ENCODE peak calls at places on chromosomes 5 and 9, in nine cellular contexts. Z is fibroblast of mammary gland, T is epithelial cell of proximal tubule, D is uterus, U is GM12878, H is IMR-90, L is progenitor cell of endocrine pancreas, N is adrenal gland, J is tibial artery. Y is an unnamed sample.

GRCh38 chr5:78538240-78538850 is 110.2 kb downstream of the LHFPL2 start:
- DNase-seq in Z (no peak), T (no peak), D (no peak), U (no peak), H (no peak), L (no peak), N (no peak), J (no peak), Y (no peak)

GRCh38 chr9:125200216-125201047 is at the start of gene RABEPK:
- DNase-seq in Z (peak), T (peak), D (peak), U (peak), H (peak), L (peak), N (peak), J (peak), Y (peak)

GRCh38 chr5:116696356-116696755 is 121.7 kb upstream of the SEMA6A start:
- DNase-seq in Z (peak), T (no peak), D (no peak), U (no peak), H (no peak), L (no peak), N (no peak), J (no peak), Y (no peak)

GRCh38 chr9:107340920-107341632 is 58.0 kb downstream of the RAD23B start:
- DNase-seq in Z (peak), T (no peak), D (peak), U (peak), H (peak), L (peak), N (peak), J (peak), Y (peak)

GRCh38 chr5:150774145-150774544 is 4.4 kb upstream of the SMIM3 start:
- DNase-seq in Z (peak), T (peak), D (no peak), U (no peak), H (peak), L (no peak), N (no peak), J (no peak), Y (no peak)

GRCh38 chr9:4904322-4905134 is 80.5 kb upstream of the JAK2 start:
- DNase-seq in Z (peak), T (no peak), D (no peak), U (no peak), H (peak), L (no peak), N (no peak), J (no peak), Y (no peak)

GRCh38 chr9:122248448-122248865 is 16.2 kb downstream of the RBM18 start:
- DNase-seq in Z (no peak), T (peak), D (peak), U (no peak), H (no peak), L (no peak), N (no peak), J (no peak), Y (no peak)

GRCh38 chr5:56346717-56347116 is 113.6 kb upstream of the ANKRD55 start:
- DNase-seq in Z (no peak), T (no peak), D (peak), U (no peak), H (no peak), L (no peak), N (no peak), J (no peak), Y (no peak)

GRCh38 chr5:180072556-180072955 is 997 bp upstream of the RNF130 start:
- DNase-seq in Z (no peak), T (no peak), D (peak), U (no peak), H (no peak), L (no peak), N (no peak), J (no peak), Y (no peak)

GRCh38 chr5:123080215-123080614 is 8.8 kb upstream of the PRDM6 start:
- DNase-seq in Z (no peak), T (no peak), D (no peak), U (no peak), H (no peak), L (no peak), N (no peak), J (no peak), Y (no peak)

GRCh38 chr5:179134511-179134910 is 74.3 kb downstream of the ZNF354C start:
- DNase-seq in Z (no peak), T (no peak), D (no peak), U (no peak), H (no peak), L (no peak), N (no peak), J (no peak), Y (no peak)

GRCh38 chr9:89005323-89005722 is 14.1 kb downstream of the S1PR3 start:
- DNase-seq in Z (no peak), T (no peak), D (no peak), U (no peak), H (no peak), L (no peak), N (no peak), J (peak), Y (peak)

GRCh38 chr5:158559643-158560042 is 540.1 kb downstream of the EBF1 start:
- DNase-seq in Z (no peak), T (no peak), D (no peak), U (peak), H (no peak), L (no peak), N (no peak), J (no peak), Y (no peak)

GRCh38 chr9:35579130-35579529 is 25.9 kb upstream of the TESK1 start:
- DNase-seq in Z (peak), T (peak), D (no peak), U (peak), H (peak), L (no peak), N (no peak), J (no peak), Y (no peak)

GRCh38 chr5:163269624-163270023 is 167.8 kb upstream of the CCNG1 start:
- DNase-seq in Z (no peak), T (no peak), D (no peak), U (no peak), H (no peak), L (no peak), N (no peak), J (no peak), Y (no peak)
- TF ChIP-seq CTCF in Z (no peak), T (peak), D (no peak), U (peak), H (no peak), L (peak), N (no peak), J (no peak), Y (peak)

GRCh38 chr5:106822851-106823250 is 847.9 kb downstream of the EFNA5 start:
- DNase-seq in Z (no peak), T (no peak), D (no peak), U (no peak), H (no peak), L (no peak), N (no peak), J (no peak), Y (no peak)

GRCh38 chr5:106825379-106825778 is 845.4 kb downstream of the EFNA5 start:
- DNase-seq in Z (no peak), T (no peak), D (no peak), U (no peak), H (peak), L (no peak), N (no peak), J (no peak), Y (no peak)

DNA sequence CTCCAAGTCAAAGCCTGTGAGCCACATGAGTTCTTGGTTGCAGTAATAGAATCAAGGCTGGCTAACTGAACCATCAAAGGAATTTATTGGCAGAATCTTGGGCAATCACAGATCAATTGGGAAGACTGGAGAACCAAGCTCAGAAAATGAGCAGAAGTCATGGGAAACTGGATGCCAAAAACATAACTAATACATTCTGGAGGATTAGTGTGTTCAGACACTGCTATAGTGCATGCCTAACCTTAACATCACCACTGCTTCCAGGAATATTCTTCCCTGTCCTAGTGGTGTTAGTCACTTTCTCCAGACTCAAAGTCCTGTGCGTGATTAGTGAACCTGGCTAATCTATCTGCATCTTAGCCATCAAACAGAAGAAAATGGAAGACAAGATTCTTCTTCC is 843.7 kb downstream of the EFNA5 start:
- DNase-seq in Z (peak), T (peak), D (no peak), U (no peak), H (peak), L (no peak), N (no peak), J (no peak), Y (no peak)
- TF ChIP-seq CTCF in Z (no peak), T (no peak), D (no peak), U (no peak), H (no peak), L (no peak), N (no peak), J (no peak), Y (no peak)

GRCh38 chr5:175059687-175060194 is 335.4 kb downstream of the MSX2 start:
- DNase-seq in Z (no peak), T (no peak), D (no peak), U (no peak), H (peak), L (peak), N (peak), J (peak), Y (no peak)
- TF ChIP-seq CTCF in Z (no peak), T (no peak), D (no peak), U (no peak), H (peak), L (no peak), N (no peak), J (no peak), Y (no peak)

GRCh38 chr9:113728989-113729388 is 147.1 kb upstream of the ZNF618 start:
- DNase-seq in Z (no peak), T (no peak), D (no peak), U (no peak), H (no peak), L (no peak), N (no peak), J (no peak), Y (no peak)
- TF ChIP-seq CTCF in Z (no peak), T (no peak), D (no peak), U (no peak), H (no peak), L (no peak), N (no peak), J (no peak), Y (no peak)

GRCh38 chr5:155027993-155028629 is 14.6 kb downstream of the KIF4B start:
- DNase-seq in Z (no peak), T (no peak), D (no peak), U (no peak), H (no peak), L (no peak), N (no peak), J (no peak), Y (no peak)
- TF ChIP-seq CTCF in Z (peak), T (peak), D (no peak), U (peak), H (no peak), L (peak), N (no peak), J (no peak), Y (no peak)